ENCODE peak calls at places on chromosome 1, in six cellular contexts. V is activated T-cell treated with anti-CD3 and anti-CD28 coated beads, Interleukin-2, amount 50 U/mL, for 4 hours; D is stimulated activated CD4-positive, alpha-beta T cell treated with anti-CD3 and anti-CD28 coated beads, TNF-alpha, amount 100 ng/mL, for 24 hours; X is globus pallidus; W is activated CD8-positive, alpha-beta memory T cell treated with anti-CD3 and anti-CD28 coated beads for 1 hour; T is NCI-H2081. C is an unnamed sample.

GRCh38 chr1:186374313-186375151 is 521 bp downstream of the TPR start:
- DNase-seq in W (no peak), V (peak), D (no peak), T (peak), X (no peak), C (no peak)

GRCh38 chr1:94522304-94522703 is 19.3 kb downstream of the F3 start:
- DNase-seq in X (peak), T (peak), V (no peak), W (no peak), D (no peak), C (no peak)

GRCh38 chr1:6127587-6128163 is 52.4 kb downstream of the CHD5 start:
- DNase-seq in W (peak), V (peak), D (peak), X (peak), T (peak), C (peak)

GRCh38 chr1:74731399-74732052 is 1.3 kb downstream of the CRYZ start:
- DNase-seq in D (no peak), T (no peak), V (no peak), X (no peak), W (no peak), C (peak)

GRCh38 chr1:234604726-234605492 is 5.1 kb downstream of the IRF2BP2 start:
- DNase-seq in D (no peak), T (no peak), V (no peak), W (no peak), X (peak), C (no peak)

GRCh38 chr1:51569284-51570062 is 47.4 kb upstream of the OSBPL9 start:
- DNase-seq in D (peak), X (peak), V (peak), T (peak), W (peak), C (peak)

GRCh38 chr1:64923294-64923718 is 43.0 kb downstream of the JAK1 start:
- DNase-seq in T (no peak), X (no peak), W (no peak), D (peak), V (no peak), C (no peak)

GRCh38 chr1:203103201-203103600 is 17.4 kb upstream of the MYOG start:
- DNase-seq in X (no peak), V (no peak), W (no peak), T (no peak), D (no peak), C (no peak)

GRCh38 chr1:19435181-19435580 is 50.2 kb downstream of the CAPZB start:
- DNase-seq in D (no peak), T (no peak), X (peak), W (no peak), V (no peak), C (no peak)

GRCh38 chr1:172678990-172679772 is 20.3 kb downstream of the FASLG start:
- DNase-seq in W (no peak), T (no peak), D (no peak), V (no peak), X (no peak), C (no peak)

GRCh38 chr1:26771643-26772321 is 16.0 kb upstream of the PIGV start:
- DNase-seq in V (no peak), W (no peak), X (no peak), T (no peak), D (no peak), C (no peak)

GRCh38 chr1:236904874-236905741 is 99.1 kb downstream of the MT1HL1 start:
- DNase-seq in W (no peak), D (no peak), X (no peak), T (no peak), V (no peak), C (no peak)

GRCh38 chr1:243233908-243234307 is 21.2 kb downstream of the CEP170 start:
- DNase-seq in D (no peak), V (no peak), W (no peak), X (no peak), T (no peak), C (no peak)

GRCh38 chr1:241356187-241356518 is 852 bp downstream of the RGS7 start:
- DNase-seq in T (peak), V (no peak), X (no peak), D (no peak), W (no peak), C (peak)

GRCh38 chr1:15326691-15327530 is 79.9 kb downstream of the FHAD1 start:
- DNase-seq in V (no peak), W (no peak), X (no peak), D (no peak), T (no peak), C (no peak)

GRCh38 chr1:31759266-31760023 is 4.7 kb downstream of the ADGRB2 start:
- DNase-seq in W (no peak), V (no peak), D (no peak), T (no peak), X (no peak), C (no peak)